ENCODE peak calls at places on chromosomes 11 and 22, in five cellular contexts. P is thoracic aorta, C is neuronal stem cell, H is cardiac muscle cell, J is HepG2. T is an unnamed sample.
A peak's percentile ranks its signal among the peaks of the same experiment; 100 is the strongest.

GRCh38 chr11:91653091-91653754 is 571.4 kb upstream of the FAT3 start:
- DNase-seq in J (no peak), H (no peak), C (no peak), P (no peak), T (no peak)

GRCh38 chr11:65290448-65291165 is 24.1 kb upstream of the CDC42EP2 start:
- DNase-seq in J (no peak), C (no peak), H (peak; percentile 100), P (peak; percentile 59), T (peak; percentile 90)

GRCh38 chr11:72189448-72190250 is 2.3 kb upstream of the FOLR1 start:
- DNase-seq in H (no peak), J (no peak), C (no peak), P (no peak), T (peak; percentile 17)

GRCh38 chr11:101470881-101471535 is 112.8 kb downstream of the TRPC6 start:
- DNase-seq in J (peak; percentile 25), P (no peak), H (no peak), C (no peak), T (no peak)

GRCh38 chr11:115663790-115664189 is 159.6 kb upstream of the CADM1 start:
- DNase-seq in C (no peak), J (no peak), H (no peak), P (no peak), T (no peak)

GRCh38 chr11:135075740-135076139 is 663.7 kb upstream of the B3GAT1 start:
- DNase-seq in H (peak; percentile 19), J (peak; percentile 78), P (peak; percentile 28), C (no peak), T (peak; percentile 32)

GRCh38 chr22:23565942-23566715 is 14.0 kb downstream of the IGLL1 start:
- DNase-seq in J (peak; percentile 31), C (peak; percentile 55), H (peak; percentile 6), P (no peak), T (peak; percentile 63)

GRCh38 chr22:28942801-28943500 is 59.6 kb downstream of the ZNRF3 start:
- DNase-seq in J (no peak), H (no peak), P (no peak), C (peak; percentile 48), T (no peak)

GRCh38 chr22:49190816-49191505 is 636.7 kb downstream of the BRD1 start:
- DNase-seq in C (no peak), H (no peak), J (no peak), P (no peak), T (no peak)

GRCh38 chr11:107705027-107705426 is 6.8 kb downstream of the SLN start:
- DNase-seq in C (no peak), H (peak; percentile 83), J (no peak), P (no peak), T (no peak)

GRCh38 chr11:8099291-8099899 is 18.4 kb downstream of the TUB start:
- DNase-seq in C (peak; percentile 63), J (peak; percentile 48), H (peak; percentile 88), P (peak; percentile 29), T (no peak)

GRCh38 chr11:134510641-134511040 is 98.6 kb upstream of the B3GAT1 start:
- DNase-seq in P (no peak), J (no peak), C (no peak), H (no peak), T (no peak)

GRCh38 chr11:69635804-69636511 is 5.0 kb upstream of the CCND1 start:
- DNase-seq in J (no peak), C (no peak), P (no peak), H (no peak), T (no peak)
- H3K4me3 ChIP-seq in J (no peak overlapping the region), C (peak overlapping the region; percentile 17), P (peak overlapping the region; percentile 97), H (peak overlapping the region; percentile 17), T (peak overlapping the region; percentile 37)

GRCh38 chr11:34754171-34754823 is 133.4 kb downstream of the EHF start:
- DNase-seq in P (no peak), H (peak; percentile 35), J (no peak), C (no peak), T (no peak)

GRCh38 chr11:34757026-34757451 is 136.1 kb downstream of the EHF start:
- DNase-seq in P (no peak), C (no peak), J (no peak), H (peak; percentile 52), T (no peak)

GRCh38 chr11:34755671-34756070 is 134.8 kb downstream of the EHF start:
- DNase-seq in C (no peak), H (no peak), J (no peak), P (no peak), T (no peak)

GRCh38 chr11:34758262-34758661 is 137.4 kb downstream of the EHF start:
- DNase-seq in C (no peak), H (peak; percentile 86), J (no peak), P (no peak), T (no peak)

GRCh38 chr11:34756591-34756990 is 135.7 kb downstream of the EHF start:
- DNase-seq in H (peak; percentile 22), P (no peak), J (no peak), C (no peak), T (no peak)
- H3K27ac ChIP-seq in H (no peak overlapping the region), P (no peak overlapping the region), J (no peak overlapping the region), C (no peak overlapping the region), T (no peak overlapping the region)

DNA sequence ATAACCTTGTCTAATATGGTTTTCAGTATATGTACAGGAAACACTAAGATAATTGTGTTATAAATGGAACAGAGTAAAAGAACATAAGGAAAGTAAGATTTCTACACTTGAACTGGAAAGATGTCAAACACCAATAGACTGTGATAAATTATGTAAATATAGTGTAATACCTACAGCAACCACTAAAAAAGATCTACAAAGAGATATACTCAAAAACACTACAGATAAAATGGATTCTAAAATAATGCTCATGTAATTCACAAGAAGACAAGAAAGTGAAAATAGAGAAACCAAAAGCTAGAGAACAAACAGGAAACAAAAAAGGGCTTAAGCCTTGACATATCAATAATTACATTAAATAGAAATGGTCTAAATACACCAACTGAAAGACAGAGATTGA is 30.9 kb downstream of the DEUP1 start:
- DNase-seq in J (no peak), H (no peak), C (no peak), P (no peak), T (no peak)
- H3K27me3 ChIP-seq in J (no peaks in the 10 kb centered on the region), H (no peaks in the 10 kb centered on the region), C (no peaks in the 10 kb centered on the region), P (no peaks in the 10 kb centered on the region), T (no peaks in the 10 kb centered on the region)

GRCh38 chr11:122647728-122648127 is 7.8 kb upstream of the UBASH3B start:
- DNase-seq in C (no peak), J (no peak), H (no peak), P (no peak), T (no peak)

GRCh38 chr11:122642472-122642922 is 13.0 kb upstream of the UBASH3B start:
- DNase-seq in J (peak; percentile 94), P (no peak), H (peak; percentile 69), C (no peak), T (peak; percentile 29)

GRCh38 chr11:122646549-122647340 is 8.8 kb upstream of the UBASH3B start:
- DNase-seq in C (no peak), J (no peak), H (peak; percentile 70), P (no peak), T (no peak)

GRCh38 chr11:122645847-122646246 is 9.7 kb upstream of the UBASH3B start:
- DNase-seq in P (no peak), C (no peak), H (no peak), J (no peak), T (no peak)

GRCh38 chr11:122642971-122643370 is 12.6 kb upstream of the UBASH3B start:
- DNase-seq in P (no peak), H (no peak), J (no peak), C (no peak), T (no peak)
- H3K4me3 ChIP-seq in P (peak overlapping the region; percentile 21), H (no peak overlapping the region), J (peak overlapping the region; percentile 22), C (no peak overlapping the region), T (no peak overlapping the region)

GRCh38 chr11:111362887-111363411 is 16.1 kb downstream of the POU2AF1 start:
- DNase-seq in P (no peak), H (no peak), J (no peak), C (no peak), T (peak; percentile 93)

GRCh38 chr11:111361874-111362273 is 17.2 kb downstream of the POU2AF1 start:
- DNase-seq in P (no peak), C (no peak), J (no peak), H (no peak), T (peak; percentile 49)

GRCh38 chr11:111360150-111361043 is 18.7 kb downstream of the POU2AF1 start:
- DNase-seq in C (no peak), J (peak; percentile 99), H (no peak), P (no peak), T (peak; percentile 92)

GRCh38 chr11:111359223-111360149 is 19.6 kb downstream of the POU2AF1 start:
- DNase-seq in J (peak; percentile 74), C (no peak), H (no peak), P (no peak), T (no peak)

GRCh38 chr11:111361082-111361801 is 17.8 kb downstream of the POU2AF1 start:
- DNase-seq in P (no peak), J (no peak), H (no peak), C (no peak), T (no peak)
- H3K27ac ChIP-seq in P (no peak overlapping the region), J (peak overlapping the region; percentile 98), H (no peak overlapping the region), C (no peak overlapping the region), T (no peak overlapping the region)

T was measured in pancreas.